ENCODE peak calls at places on chromosomes 2 and 18, in five cellular contexts. C is foreskin melanocyte, N is CD14-positive monocyte, E is GM23248, S is testis. F is an unnamed sample.

GRCh38 chr18:74050807-74051206 is 96.8 kb downstream of the FBXO15 start:
- DNase-seq in C (no peak), N (no peak), E (no peak), S (no peak), F (no peak)

GRCh38 chr2:168157926-168158325 is 89.5 kb downstream of the STK39 start:
- DNase-seq in C (no peak), N (no peak), E (peak; percentile 29), S (no peak), F (no peak)

GRCh38 chr2:236967499-236967783 is 118.2 kb upstream of the COPS8 start:
- DNase-seq in C (no peak), N (no peak), E (no peak), S (no peak), F (no peak)

GRCh38 chr2:169095631-169096105 is 26.3 kb downstream of the DHRS9 start:
- DNase-seq in C (peak; percentile 94), N (no peak), E (peak; percentile 92), S (no peak), F (peak; percentile 87)

GRCh38 chr2:238843476-238843875 is 4.4 kb upstream of the TWIST2 start:
- DNase-seq in C (no peak), N (no peak), E (peak; percentile 63), S (no peak), F (no peak)

GRCh38 chr2:127663566-127664064 is 11.7 kb downstream of the LIMS2 start:
- DNase-seq in C (no peak), N (no peak), E (no peak), S (no peak), F (peak; percentile 44)

GRCh38 chr2:7424481-7424880 is 507.3 kb downstream of the RNF144A start:
- DNase-seq in C (no peak), N (no peak), E (no peak), S (no peak), F (no peak)

GRCh38 chr2:127181851-127182250 is 38.2 kb downstream of the CYP27C1 start:
- DNase-seq in C (no peak), N (peak; percentile 29), E (no peak), S (no peak), F (no peak)

GRCh38 chr2:99448556-99448955 is 41.3 kb downstream of the REV1 start:
- DNase-seq in C (no peak), N (no peak), E (peak; percentile 73), S (no peak), F (peak; percentile 47)

F was measured in osteoblast.